ENCODE peak calls at places on chromosomes 1 and 21, in four cellular contexts. T, D, A and X are unnamed samples.

GRCh38 chr21:35026617-35027557 is 22.2 kb downstream of the RUNX1 start:
- DNase-seq in T (peak), D (peak), A (peak), X (peak)

GRCh38 chr1:68232354-68233148 is at the start of gene WLS:
- DNase-seq in T (peak), D (peak), A (peak), X (peak)

GRCh38 chr1:44531785-44532566 is 126.9 kb downstream of the RNF220 start:
- DNase-seq in T (peak), D (no peak), A (no peak), X (peak)

GRCh38 chr1:156897078-156897825 is 3.7 kb downstream of the PEAR1 start:
- DNase-seq in T (peak), D (peak), A (no peak), X (peak)

GRCh38 chr1:222546091-222546490 is 1.8 kb downstream of the HHIPL2 start:
- DNase-seq in T (no peak), D (no peak), A (no peak), X (no peak)

GRCh38 chr1:209250970-209251636 is 332.4 kb upstream of the CAMK1G start:
- DNase-seq in T (peak), D (no peak), A (no peak), X (no peak)

GRCh38 chr21:29449306-29449940 is 150.7 kb downstream of the BACH1 start:
- DNase-seq in T (no peak), D (no peak), A (no peak), X (no peak)

GRCh38 chr1:76294470-76295194 is 220.1 kb downstream of the ST6GALNAC3 start:
- DNase-seq in T (no peak), D (no peak), A (no peak), X (no peak)

GRCh38 chr1:32247983-32248889 is 1.2 kb downstream of the FAM167B start:
- DNase-seq in T (peak), D (peak), A (peak), X (peak)

GRCh38 chr21:45256021-45256911 is 31.4 kb downstream of the POFUT2 start:
- DNase-seq in T (no peak), D (no peak), A (no peak), X (no peak)

GRCh38 chr1:119948342-119949214 is 52.3 kb upstream of the ADAM30 start:
- DNase-seq in T (peak), D (peak), A (peak), X (peak)

GRCh38 chr1:209367031-209367813 is 216.3 kb upstream of the CAMK1G start:
- DNase-seq in T (peak), D (no peak), A (no peak), X (peak)

GRCh38 chr1:232009741-232010140 is 383.2 kb downstream of the DISC1 start:
- DNase-seq in T (peak), D (no peak), A (peak), X (no peak)

GRCh38 chr1:219518168-219518905 is 94.6 kb downstream of the ZC3H11B start:
- DNase-seq in T (peak), D (no peak), A (no peak), X (peak)

GRCh38 chr1:178718520-178718919 is 6.5 kb upstream of the RALGPS2 start:
- DNase-seq in T (no peak), D (no peak), A (no peak), X (no peak)

GRCh38 chr1:199861020-199861795 is 166.3 kb upstream of the NR5A2 start:
- DNase-seq in T (peak), D (no peak), A (no peak), X (no peak)

GRCh38 chr1:118136511-118136937 is 48.5 kb downstream of the SPAG17 start:
- DNase-seq in T (peak), D (peak), A (no peak), X (peak)

GRCh38 chr1:208461680-208462079 is 217.5 kb upstream of the PLXNA2 start:
- DNase-seq in T (no peak), D (no peak), A (no peak), X (no peak)

GRCh38 chr1:116224561-116224960 is 113.4 kb downstream of the MAB21L3 start:
- DNase-seq in T (no peak), D (no peak), A (no peak), X (no peak)

GRCh38 chr1:90763506-90763905 is 46.4 kb upstream of the BARHL2 start:
- DNase-seq in T (no peak), D (no peak), A (no peak), X (no peak)

GRCh38 chr1:115557715-115558114 is 84.1 kb upstream of the VANGL1 start:
- DNase-seq in T (no peak), D (no peak), A (no peak), X (no peak)

GRCh38 chr1:31980835-31981782 is 32.6 kb upstream of the KHDRBS1 start:
- DNase-seq in T (no peak), D (no peak), A (no peak), X (no peak)

GRCh38 chr1:235835226-235835625 is 31.5 kb downstream of the LYST start:
- DNase-seq in T (no peak), D (no peak), A (peak), X (peak)

GRCh38 chr1:143691400-143691891 is 280.3 kb downstream of the FAM72C start:
- DNase-seq in T (no peak), D (no peak), A (no peak), X (peak)

GRCh38 chr1:209912306-209912705 is 25.7 kb upstream of the SYT14 start:
- DNase-seq in T (no peak), D (no peak), A (no peak), X (no peak)

GRCh38 chr1:230084408-230085177 is 17.6 kb downstream of the GALNT2 start:
- DNase-seq in T (peak), D (no peak), A (no peak), X (peak)

GRCh38 chr1:53377438-53377841 is 49.6 kb upstream of the LRP8 start:
- DNase-seq in T (no peak), D (no peak), A (no peak), X (no peak)

GRCh38 chr1:236685917-236686814 is at the start of gene ACTN2:
- DNase-seq in T (no peak), D (peak), A (peak), X (peak)

GRCh38 chr1:224213438-224214119 is 30.5 kb downstream of the DEGS1 start:
- DNase-seq in T (no peak), D (no peak), A (no peak), X (no peak)

GRCh38 chr1:55558515-55558914 is 343.4 kb upstream of the USP24 start:
- DNase-seq in T (no peak), D (no peak), A (no peak), X (no peak)

GRCh38 chr1:217493290-217493689 is 137.6 kb downstream of the GPATCH2 start:
- DNase-seq in T (no peak), D (no peak), A (no peak), X (peak)

GRCh38 chr1:63122051-63122450 is 200.3 kb upstream of the FOXD3 start:
- DNase-seq in T (no peak), D (no peak), A (no peak), X (no peak)

GRCh38 chr21:14114251-14114650 is 96.5 kb downstream of the LIPI start:
- DNase-seq in T (no peak), D (no peak), A (peak), X (no peak)

GRCh38 chr1:178650950-178651461 is 74.0 kb upstream of the RALGPS2 start:
- DNase-seq in T (peak), D (no peak), A (peak), X (peak)

GRCh38 chr1:12539705-12540579 is 78.1 kb downstream of the DHRS3 start:
- DNase-seq in T (peak), D (peak), A (peak), X (peak)

GRCh38 chr1:206128192-206128591 is 11.0 kb upstream of the AVPR1B start:
- DNase-seq in T (peak), D (no peak), A (no peak), X (peak)

GRCh38 chr1:26353976-26354820 is at the start of gene CRYBG2:
- DNase-seq in T (no peak), D (no peak), A (peak), X (no peak)

GRCh38 chr1:43545686-43546387 is 15.2 kb downstream of the PTPRF start:
- DNase-seq in T (peak), D (no peak), A (peak), X (peak)

GRCh38 chr1:112957133-112957812 is 1.3 kb upstream of the SLC16A1 start:
- DNase-seq in T (peak), D (no peak), A (peak), X (peak)